ENCODE peak calls at places on chromosome 22, in six cellular contexts. C is vagina, R is esophagus squamous epithelium, K is spleen, Z is heart left ventricle, P is endothelial cell of umbilical vein. A is an unnamed sample. For H3K36me3, the result is how much of the 10 kb centered on the place peaks cover.

GRCh38 chr22:46085831-46086576 is 64.3 kb upstream of the PPARA start:
- DNase-seq in C (no peak), R (no peak), K (peak), Z (peak), P (no peak), A (peak)

GRCh38 chr22:47029244-47030001 is 267.0 kb downstream of the TBC1D22A start:
- DNase-seq in C (no peak), R (no peak), K (peak), Z (peak), P (no peak), A (peak)

GRCh38 chr22:25827415-25827814 is 85.4 kb downstream of the MYO18B start:
- DNase-seq in C (no peak), R (no peak), K (no peak), Z (no peak), P (no peak), A (no peak)

GRCh38 chr22:44486538-44486937 is 11.5 kb downstream of the RTL6 start:
- DNase-seq in C (no peak), R (no peak), K (no peak), Z (peak), P (no peak), A (no peak)

GRCh38 chr22:28075260-28075981 is 156.4 kb upstream of the PITPNB start:
- DNase-seq in C (no peak), R (no peak), K (no peak), Z (peak), P (peak), A (peak)

GRCh38 chr22:44660051-44660830 is 41.8 kb upstream of the PRR5 start:
- DNase-seq in C (no peak), R (no peak), K (no peak), Z (peak), P (no peak), A (no peak)

GRCh38 chr22:28102413-28102812 is 183.4 kb upstream of the PITPNB start:
- DNase-seq in C (no peak), R (no peak), K (no peak), Z (no peak), P (no peak), A (no peak)

GRCh38 chr22:29195118-29195963 is 10.4 kb upstream of the EMID1 start:
- DNase-seq in C (no peak), R (no peak), K (no peak), Z (peak), P (no peak), A (no peak)

GRCh38 chr22:43343262-43343988 is at the start of gene SCUBE1:
- DNase-seq in C (no peak), R (no peak), K (peak), Z (peak), P (peak), A (peak)

GRCh38 chr22:25404923-25405853 is 159.3 kb upstream of the GRK3 start:
- DNase-seq in C (no peak), R (no peak), K (peak), Z (peak), P (no peak), A (peak)

GRCh38 chr22:24513706-24514240 is 18.6 kb downstream of the UPB1 start:
- DNase-seq in C (no peak), R (no peak), K (no peak), Z (no peak), P (no peak), A (no peak)

GRCh38 chr22:50144005-50144614 is 26.4 kb upstream of the PANX2 start:
- DNase-seq in C (no peak), R (no peak), K (no peak), Z (no peak), P (no peak), A (no peak)

GRCh38 chr22:28239941-28240340 is 320.9 kb upstream of the PITPNB start:
- DNase-seq in C (no peak), R (no peak), K (no peak), Z (no peak), P (no peak), A (no peak)

GRCh38 chr22:22556995-22557925 is 1.8 kb downstream of the PRAME start:
- DNase-seq in C (no peak), R (no peak), K (no peak), Z (no peak), P (no peak), A (no peak)

GRCh38 chr22:30304495-30305244 is 15.4 kb upstream of the CASTOR1 start:
- DNase-seq in C (no peak), R (no peak), K (no peak), Z (no peak), P (peak), A (peak)

GRCh38 chr22:49018601-49019000 is 809.1 kb downstream of the BRD1 start:
- DNase-seq in C (no peak), R (no peak), K (peak), Z (no peak), P (no peak), A (no peak)

GRCh38 chr22:28873183-28873964 is 10.0 kb upstream of the ZNRF3 start:
- DNase-seq in C (no peak), R (no peak), K (no peak), Z (no peak), P (no peak), A (no peak)

GRCh38 chr22:42343551-42344081 is 73.2 kb upstream of the TCF20 start:
- DNase-seq in C (no peak), R (no peak), K (no peak), Z (no peak), P (no peak), A (no peak)

GRCh38 chr22:50089231-50090140 is at the start of gene MOV10L1:
- DNase-seq in C (no peak), R (no peak), K (peak), Z (no peak), P (peak), A (no peak)

GRCh38 chr22:32548039-32548438 is 73.4 kb downstream of the FBXO7 start:
- DNase-seq in C (no peak), R (no peak), K (no peak), Z (no peak), P (no peak), A (no peak)

GRCh38 chr22:32546935-32547334 is 72.3 kb downstream of the FBXO7 start:
- DNase-seq in C (no peak), R (no peak), K (no peak), Z (no peak), P (no peak), A (no peak)

GRCh38 chr22:32546480-32546879 is 71.9 kb downstream of the FBXO7 start:
- DNase-seq in C (peak), R (no peak), K (no peak), Z (no peak), P (no peak), A (no peak)

GRCh38 chr22:32544953-32545558 is 70.4 kb downstream of the FBXO7 start:
- DNase-seq in C (peak), R (no peak), K (peak), Z (no peak), P (no peak), A (no peak)

GRCh38 chr22:32545801-32546200 is 71.2 kb downstream of the FBXO7 start:
- DNase-seq in C (no peak), R (no peak), K (peak), Z (no peak), P (no peak), A (no peak)
- TF ChIP-seq POLR2A in C (no peak), R (no peak), K (no peak), Z (no peak), P (no peak), A (no peak)

DNA sequence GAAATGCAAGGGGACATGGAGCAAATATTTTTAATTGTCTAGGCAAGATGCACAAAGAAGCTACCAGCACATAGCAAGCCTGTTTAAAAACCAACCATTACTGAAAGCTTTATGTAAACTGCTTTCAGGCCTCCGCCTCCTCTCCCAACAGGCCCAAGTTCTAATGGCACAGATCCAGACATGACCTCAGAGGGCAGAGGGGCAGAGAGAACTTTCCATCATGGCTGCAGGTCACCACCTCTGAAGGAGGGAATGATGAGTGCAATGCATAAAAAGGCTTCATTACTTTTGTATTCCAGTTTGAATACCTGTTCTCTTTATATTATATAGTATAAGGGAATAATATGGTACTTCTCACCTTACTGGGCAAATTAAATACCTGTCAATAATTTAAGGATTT is 15.2 kb downstream of the DDX17 start:
- DNase-seq in C (no peak), R (no peak), K (peak), Z (peak), P (peak), A (peak)
- H3K36me3 ChIP-seq in C (under half), R (under half), K (half or more), Z (half or more), P (half or more), A (under half)

GRCh38 chr22:39935116-39935515 is 25.1 kb upstream of the TMA7B start:
- DNase-seq in C (no peak), R (no peak), K (no peak), Z (no peak), P (no peak), A (no peak)

GRCh38 chr22:39931271-39931670 is 28.9 kb upstream of the TMA7B start:
- DNase-seq in C (no peak), R (no peak), K (no peak), Z (no peak), P (no peak), A (no peak)

GRCh38 chr22:39933741-39934140 is 26.5 kb upstream of the TMA7B start:
- DNase-seq in C (no peak), R (no peak), K (no peak), Z (no peak), P (no peak), A (no peak)

GRCh38 chr22:39932166-39932565 is 28.0 kb upstream of the TMA7B start:
- DNase-seq in C (no peak), R (no peak), K (no peak), Z (no peak), P (no peak), A (no peak)

GRCh38 chr22:39932918-39933649 is 27.1 kb upstream of the TMA7B start:
- DNase-seq in C (no peak), R (no peak), K (no peak), Z (no peak), P (peak), A (peak)
- TF ChIP-seq CTCF in C (no peak), R (peak), K (peak), Z (peak), P (peak), A (peak)

DNA sequence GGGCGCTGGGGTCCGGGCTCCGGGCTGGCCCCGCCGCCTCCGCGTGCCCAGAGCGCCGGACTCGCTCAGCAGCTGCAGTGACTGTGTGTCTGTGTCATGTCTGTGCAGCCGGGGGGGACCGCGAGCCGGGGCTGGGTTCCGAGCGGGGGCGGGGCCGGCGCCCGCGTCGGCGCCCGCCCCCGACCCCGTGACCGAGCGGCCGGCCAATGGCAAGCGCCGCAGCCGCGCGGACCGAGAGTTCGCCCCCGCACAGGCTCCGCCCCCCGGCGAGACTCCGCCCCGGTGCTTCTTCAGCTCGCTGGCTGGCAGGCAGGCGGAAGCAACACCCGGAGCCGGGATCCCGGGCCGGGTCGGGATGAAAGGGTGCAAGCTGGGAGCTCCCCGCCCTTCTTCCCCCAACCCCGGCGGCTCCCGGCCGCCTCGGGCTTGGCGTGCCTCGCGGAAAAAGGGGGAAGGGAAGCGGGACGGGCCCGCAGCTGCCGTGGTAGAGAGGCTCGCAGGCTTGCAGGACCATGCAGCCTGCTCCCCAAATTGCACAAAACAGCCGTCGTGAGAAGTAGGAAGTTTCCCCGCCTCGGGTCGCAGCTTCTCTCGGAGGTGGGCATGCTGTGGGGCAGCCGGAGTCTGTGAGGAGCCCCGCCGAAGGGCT is 775 bp upstream of the LARGE1 start:
- DNase-seq in C (peak), R (peak), K (peak), Z (peak), P (peak), A (peak)
- TF ChIP-seq POLR2A in C (peak), R (no peak), K (no peak), Z (peak), P (no peak), A (peak)

GRCh38 chr22:35424761-35425160 is 24.8 kb downstream of the MCM5 start:
- DNase-seq in C (no peak), R (no peak), K (no peak), Z (no peak), P (no peak), A (no peak)
- H3K36me3 ChIP-seq in C (under half), R (under half), K (half or more), Z (under half), P (under half), A (under half)

A was measured in transverse colon.